ENCODE peak calls at places on chromosomes 12 and 14, in five cellular contexts. P is psoas muscle; W is A549; G is CD8-positive, alpha-beta T cell; C is lung. D is an unnamed sample.

GRCh38 chr14:102208741-102209140 is 69.0 kb downstream of the WDR20 start:
- DNase-seq in P (no peak), W (no peak), G (no peak), C (no peak), D (no peak)

GRCh38 chr14:76262591-76262990 is 110.9 kb downstream of the GPATCH2L start:
- DNase-seq in P (no peak), W (no peak), G (no peak), C (no peak), D (no peak)

GRCh38 chr14:35682802-35683201 is 126.3 kb downstream of the RALGAPA1 start:
- DNase-seq in P (no peak), W (no peak), G (no peak), C (no peak), D (no peak)

GRCh38 chr14:96479435-96480146 is 22.6 kb upstream of the PAPOLA start:
- DNase-seq in P (no peak), W (no peak), G (no peak), C (no peak), D (no peak)

GRCh38 chr12:96073346-96074336 is 38.3 kb upstream of the LTA4H start:
- DNase-seq in P (no peak), W (peak), G (no peak), C (no peak), D (no peak)

GRCh38 chr12:11855993-11856374 is 206.5 kb downstream of the ETV6 start:
- DNase-seq in P (no peak), W (no peak), G (no peak), C (no peak), D (no peak)

GRCh38 chr14:41362134-41362533 is 244.5 kb upstream of the LRFN5 start:
- DNase-seq in P (no peak), W (no peak), G (no peak), C (no peak), D (no peak)

GRCh38 chr12:27261866-27262265 is 17.8 kb downstream of the STK38L start:
- DNase-seq in P (no peak), W (no peak), G (no peak), C (no peak), D (no peak)

GRCh38 chr12:39380090-39380489 is 62.8 kb downstream of the KIF21A start:
- DNase-seq in P (no peak), W (no peak), G (no peak), C (no peak), D (no peak)

GRCh38 chr12:65232490-65233077 is 45.9 kb upstream of the MSRB3 start:
- DNase-seq in P (no peak), W (peak), G (no peak), C (no peak), D (no peak)

GRCh38 chr12:91913651-91914050 is 232.0 kb downstream of the BTG1 start:
- DNase-seq in P (no peak), W (no peak), G (no peak), C (no peak), D (no peak)

GRCh38 chr12:20493924-20494323 is 125.6 kb downstream of the PDE3A start:
- DNase-seq in P (no peak), W (peak), G (no peak), C (no peak), D (no peak)

GRCh38 chr12:82144505-82144904 is 213.7 kb downstream of the CCDC59 start:
- DNase-seq in P (no peak), W (no peak), G (no peak), C (no peak), D (no peak)

GRCh38 chr12:49098035-49098451 is 3.4 kb upstream of the DHH start:
- DNase-seq in P (no peak), W (peak), G (peak), C (peak), D (no peak)

GRCh38 chr12:27424631-27425230 is 21.8 kb upstream of the SMCO2 start:
- DNase-seq in P (no peak), W (peak), G (no peak), C (no peak), D (no peak)

GRCh38 chr12:121145221-121145620 is 12.5 kb downstream of the P2RX7 start:
- DNase-seq in P (no peak), W (no peak), G (no peak), C (no peak), D (no peak)

GRCh38 chr12:5706247-5706646 is 238.8 kb downstream of the ANO2 start:
- DNase-seq in P (no peak), W (no peak), G (no peak), C (no peak), D (no peak)

GRCh38 chr12:71584356-71584755 is 79.3 kb downstream of the ZFC3H1 start:
- DNase-seq in P (no peak), W (no peak), G (no peak), C (no peak), D (no peak)

GRCh38 chr12:59736786-59737185 is 141.0 kb downstream of the SLC16A7 start:
- DNase-seq in P (no peak), W (no peak), G (no peak), C (no peak), D (no peak)

GRCh38 chr12:124680863-124681778 is 113.7 kb upstream of the NCOR2 start:
- DNase-seq in P (peak), W (peak), G (no peak), C (no peak), D (no peak)

GRCh38 chr14:100093322-100093721 is 28.1 kb downstream of the EVL start:
- DNase-seq in P (no peak), W (no peak), G (no peak), C (no peak), D (no peak)

GRCh38 chr14:80213602-80214001 is 2.3 kb upstream of the DIO2 start:
- DNase-seq in P (peak), W (peak), G (no peak), C (no peak), D (no peak)

GRCh38 chr14:92677087-92677668 is 71.2 kb downstream of the LGMN start:
- DNase-seq in P (no peak), W (no peak), G (no peak), C (no peak), D (no peak)

DNA sequence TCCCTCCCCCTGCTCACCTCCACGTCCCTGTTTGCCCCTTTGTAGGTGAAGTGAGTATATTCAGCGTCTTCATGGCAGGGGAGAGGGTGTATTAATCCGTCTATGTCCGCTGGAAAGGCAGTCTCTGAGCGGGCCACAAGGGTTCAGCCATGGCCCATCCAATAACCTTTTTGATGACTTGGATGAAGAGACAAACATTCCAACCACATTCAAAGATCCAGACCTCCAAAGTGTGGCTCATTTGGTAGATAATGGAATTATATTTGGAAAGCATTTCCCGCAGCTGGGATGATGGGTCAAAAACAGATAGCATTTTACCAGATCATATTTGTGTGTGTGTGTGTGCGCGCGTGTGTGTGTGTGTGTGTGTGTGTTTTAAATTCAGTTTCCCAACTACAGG is 345.9 kb downstream of the DPF3 start:
- DNase-seq in P (no peak), W (peak), G (no peak), C (no peak), D (no peak)
- H3K27ac ChIP-seq in P (no peak), W (no peak), G (no peak), C (no peak), D (no peak)

GRCh38 chr14:46580941-46581671 is 70.5 kb downstream of the RPL10L start:
- DNase-seq in P (no peak), W (peak), G (no peak), C (no peak), D (no peak)
- TF ChIP-seq CTCF in P (no peak), W (peak), G (no peak), C (peak), D (no peak)

DNA sequence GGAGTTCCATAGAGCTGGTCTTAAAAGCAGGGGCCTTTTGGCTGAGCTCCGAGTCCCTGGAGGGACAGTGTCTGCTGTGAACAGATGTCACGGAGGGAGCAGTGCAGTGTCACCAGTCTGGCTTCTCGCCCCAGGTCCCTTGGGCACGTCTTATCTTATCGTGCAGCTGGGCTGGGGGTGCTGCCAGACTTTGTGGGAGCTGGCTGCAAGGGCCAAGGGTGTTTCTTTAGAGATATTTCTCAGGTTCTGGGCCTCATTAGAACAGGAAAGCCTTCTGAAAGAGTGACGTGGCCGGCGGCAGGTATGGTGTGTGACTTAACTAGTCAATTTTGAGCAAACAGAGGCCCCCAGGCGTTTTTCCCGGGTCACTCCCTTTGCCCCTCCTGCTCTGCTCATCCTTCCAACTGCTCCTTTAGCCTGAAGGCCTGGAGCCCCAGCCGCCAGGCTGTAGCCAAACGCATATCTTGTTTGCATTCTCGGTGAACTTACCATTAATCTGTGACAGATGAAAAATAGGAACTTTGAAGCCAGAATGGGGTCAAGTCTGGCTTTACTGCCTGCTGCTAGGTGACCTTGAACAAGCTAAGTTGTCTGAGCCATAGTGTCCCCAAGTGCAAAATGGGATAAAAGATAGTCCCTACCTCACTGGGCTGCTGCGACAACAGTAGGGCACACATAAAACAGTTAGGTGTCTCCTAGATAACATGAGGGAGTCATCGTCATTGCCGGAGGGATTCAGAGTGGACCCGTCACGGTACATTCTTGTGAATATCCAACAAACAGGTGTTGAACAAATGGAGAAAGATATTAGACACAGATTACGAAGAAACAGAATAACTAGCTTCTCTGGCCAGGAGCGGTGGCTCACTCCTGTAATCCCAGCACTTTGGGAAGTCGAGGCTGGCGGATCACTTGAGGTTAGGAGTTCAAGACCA is 71.4 kb downstream of the NINJ2 start:
- DNase-seq in P (peak), W (no peak), G (no peak), C (no peak), D (no peak)
- H3K27ac ChIP-seq in P (peak), W (no peak), G (no peak), C (peak), D (no peak)

GRCh38 chr12:29503283-29503682 is 5.8 kb upstream of the OVCH1 start:
- DNase-seq in P (no peak), W (no peak), G (no peak), C (no peak), D (no peak)
- TF ChIP-seq CTCF in P (no peak), W (no peak), G (no peak), C (no peak), D (no peak)

GRCh38 chr14:23286904-23287479 is 1.1 kb upstream of the HOMEZ start:
- DNase-seq in P (no peak), W (no peak), G (no peak), C (no peak), D (no peak)
- H3K27ac ChIP-seq in P (peak), W (peak), G (peak), C (peak), D (peak)

DNA sequence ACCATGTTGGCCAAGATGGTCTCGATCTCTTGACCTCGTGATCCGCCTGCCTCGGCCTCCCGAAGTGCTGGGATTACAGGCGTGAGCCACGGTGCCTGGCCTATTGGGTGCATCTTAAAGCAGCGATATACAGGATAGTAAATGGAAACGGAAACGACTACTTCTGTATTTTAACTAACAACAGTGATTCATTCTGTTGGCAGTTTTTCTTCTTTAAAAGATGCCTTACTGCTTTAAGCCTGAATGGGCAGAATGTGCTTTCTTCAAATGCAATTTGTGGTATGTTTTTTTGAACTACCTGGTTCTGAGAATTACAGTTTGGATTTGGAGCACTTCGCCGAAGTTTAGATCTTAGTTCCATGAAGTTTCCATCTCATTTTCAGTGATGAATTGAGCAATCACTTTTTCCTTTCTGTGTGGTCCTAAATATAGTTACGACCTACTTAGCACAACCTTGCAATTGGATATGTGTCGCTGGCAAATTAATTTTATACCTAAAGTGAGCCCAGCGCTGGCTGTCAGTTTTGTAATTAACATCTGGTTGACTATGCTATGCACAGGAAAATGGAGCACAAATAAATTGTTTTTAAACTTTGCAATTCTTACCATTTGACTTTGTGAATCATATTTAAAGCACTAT is 53.6 kb upstream of the EIF5 start:
- DNase-seq in P (no peak), W (no peak), G (no peak), C (no peak), D (no peak)
- TF ChIP-seq CTCF in P (no peak), W (no peak), G (no peak), C (no peak), D (no peak)

DNA sequence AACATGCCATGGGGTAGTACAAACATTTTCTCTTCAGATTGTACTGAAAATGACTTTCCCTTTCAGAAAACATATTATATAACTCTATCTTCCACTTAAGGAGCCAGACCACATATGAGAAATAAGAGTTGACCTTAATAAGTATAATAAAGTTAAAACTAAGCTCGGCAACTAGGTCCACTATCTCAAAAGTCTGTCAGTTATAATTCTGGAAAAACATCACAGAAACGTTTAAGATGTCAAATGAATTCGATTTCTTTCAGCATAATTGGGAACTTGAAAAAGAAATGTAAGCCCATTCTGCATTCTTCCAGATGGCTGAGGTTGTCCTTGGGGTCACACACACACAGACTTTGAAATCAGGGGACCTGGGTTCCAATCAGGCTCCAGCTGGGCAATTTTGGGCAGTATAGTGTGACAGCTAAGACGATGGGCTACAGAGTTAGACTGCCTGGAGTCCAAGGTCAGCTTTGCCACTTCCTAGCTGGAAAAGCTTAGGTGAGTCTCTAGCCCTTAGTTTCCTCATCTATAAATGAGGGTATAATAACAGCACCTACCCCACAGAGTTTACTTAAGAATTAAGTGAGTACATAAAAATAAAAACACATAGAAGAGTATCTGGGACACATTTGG is 75.6 kb downstream of the PPP2R5E start:
- DNase-seq in P (no peak), W (no peak), G (no peak), C (no peak), D (no peak)
- H3K27ac ChIP-seq in P (no peak), W (no peak), G (no peak), C (no peak), D (no peak)

D was measured in esophagus squamous epithelium.